ENCODE peak calls at places on chromosome 4, in four cellular contexts. E is testis, Z is neuronal stem cell, B is prostate gland. Y is an unnamed sample.
A peak's percentile ranks its signal among the peaks of the same experiment; 100 is the strongest.

GRCh38 chr4:119031218-119031617 is 104.4 kb upstream of the MYOZ2 start:
- DNase-seq in E (no peak), B (no peak), Z (no peak), Y (no peak)

GRCh38 chr4:95304898-95305297 is 243.9 kb downstream of the UNC5C start:
- DNase-seq in E (no peak), Z (peak; percentile 30), B (no peak), Y (peak; percentile 78)

GRCh38 chr4:124262211-124263179 is 450.0 kb downstream of the ANKRD50 start:
- DNase-seq in E (peak; percentile 78), B (peak; percentile 59), Z (peak; percentile 64), Y (peak; percentile 91)

GRCh38 chr4:121113680-121114079 is 41.3 kb upstream of the NDNF start:
- DNase-seq in Z (no peak), E (no peak), B (no peak), Y (no peak)

GRCh38 chr4:121789470-121789869 is 11.7 kb upstream of the EXOSC9 start:
- DNase-seq in Z (no peak), E (no peak), B (no peak), Y (no peak)

GRCh38 chr4:42579903-42580302 is 77.0 kb downstream of the ATP8A1 start:
- DNase-seq in B (no peak), Z (no peak), E (no peak), Y (no peak)

GRCh38 chr4:156961241-156962068 is 10.1 kb downstream of the PDGFC start:
- DNase-seq in B (no peak), Z (no peak), E (no peak), Y (no peak)

GRCh38 chr4:6360385-6360784 is 90.7 kb downstream of the WFS1 start:
- DNase-seq in E (no peak), B (no peak), Z (peak; percentile 35), Y (no peak)

GRCh38 chr4:117400039-117400835 is 314.9 kb upstream of the TRAM1L1 start:
- DNase-seq in E (no peak), Z (no peak), B (no peak), Y (no peak)

GRCh38 chr4:184934961-184935360 is 83.3 kb upstream of the HELT start:
- DNase-seq in B (no peak), Z (no peak), E (no peak), Y (no peak)

GRCh38 chr4:141046255-141046654 is 87.0 kb downstream of the RNF150 start:
- DNase-seq in Z (no peak), E (no peak), B (no peak), Y (no peak)

GRCh38 chr4:53777244-53777984 is 186.1 kb upstream of the LNX1 start:
- DNase-seq in B (no peak), E (no peak), Z (no peak), Y (no peak)

GRCh38 chr4:31169851-31170250 is 449.7 kb downstream of the PCDH7 start:
- DNase-seq in E (no peak), B (no peak), Z (no peak), Y (peak; percentile 44)

GRCh38 chr4:77035153-77035552 is 40.6 kb downstream of the CCNI start:
- DNase-seq in B (no peak), Z (no peak), E (no peak), Y (no peak)

GRCh38 chr4:126718161-126718560 is 914.6 kb upstream of the INTU start:
- DNase-seq in Z (no peak), B (no peak), E (no peak), Y (no peak)

GRCh38 chr4:68338625-68339024 is 11.3 kb downstream of the YTHDC1 start:
- DNase-seq in B (no peak), E (no peak), Z (no peak), Y (no peak)

GRCh38 chr4:78219825-78220224 is 162.7 kb downstream of the FRAS1 start:
- DNase-seq in E (no peak), Z (no peak), B (no peak), Y (no peak)

GRCh38 chr4:166996216-166996615 is 238.1 kb downstream of the SPOCK3 start:
- DNase-seq in Z (no peak), B (no peak), E (no peak), Y (no peak)

GRCh38 chr4:86961103-86961502 is 26.3 kb downstream of the AFF1 start:
- DNase-seq in E (no peak), B (no peak), Z (no peak), Y (no peak)

GRCh38 chr4:60794372-60794771 is 405.8 kb upstream of the ADGRL3 start:
- DNase-seq in E (peak; percentile 15), Z (no peak), B (no peak), Y (no peak)

GRCh38 chr4:180669637-180670036 is 1573.6 kb upstream of the TENM3 start:
- DNase-seq in B (no peak), Z (no peak), E (no peak), Y (no peak)

GRCh38 chr4:19711871-19712270 is 539.8 kb upstream of the SLIT2 start:
- DNase-seq in B (no peak), E (no peak), Z (no peak), Y (no peak)

GRCh38 chr4:16830081-16830480 is 68.4 kb downstream of the LDB2 start:
- DNase-seq in Z (no peak), B (no peak), E (no peak), Y (no peak)

GRCh38 chr4:48683784-48684666 is 96.1 kb downstream of the FRYL start:
- DNase-seq in E (no peak), B (no peak), Z (no peak), Y (no peak)

DNA sequence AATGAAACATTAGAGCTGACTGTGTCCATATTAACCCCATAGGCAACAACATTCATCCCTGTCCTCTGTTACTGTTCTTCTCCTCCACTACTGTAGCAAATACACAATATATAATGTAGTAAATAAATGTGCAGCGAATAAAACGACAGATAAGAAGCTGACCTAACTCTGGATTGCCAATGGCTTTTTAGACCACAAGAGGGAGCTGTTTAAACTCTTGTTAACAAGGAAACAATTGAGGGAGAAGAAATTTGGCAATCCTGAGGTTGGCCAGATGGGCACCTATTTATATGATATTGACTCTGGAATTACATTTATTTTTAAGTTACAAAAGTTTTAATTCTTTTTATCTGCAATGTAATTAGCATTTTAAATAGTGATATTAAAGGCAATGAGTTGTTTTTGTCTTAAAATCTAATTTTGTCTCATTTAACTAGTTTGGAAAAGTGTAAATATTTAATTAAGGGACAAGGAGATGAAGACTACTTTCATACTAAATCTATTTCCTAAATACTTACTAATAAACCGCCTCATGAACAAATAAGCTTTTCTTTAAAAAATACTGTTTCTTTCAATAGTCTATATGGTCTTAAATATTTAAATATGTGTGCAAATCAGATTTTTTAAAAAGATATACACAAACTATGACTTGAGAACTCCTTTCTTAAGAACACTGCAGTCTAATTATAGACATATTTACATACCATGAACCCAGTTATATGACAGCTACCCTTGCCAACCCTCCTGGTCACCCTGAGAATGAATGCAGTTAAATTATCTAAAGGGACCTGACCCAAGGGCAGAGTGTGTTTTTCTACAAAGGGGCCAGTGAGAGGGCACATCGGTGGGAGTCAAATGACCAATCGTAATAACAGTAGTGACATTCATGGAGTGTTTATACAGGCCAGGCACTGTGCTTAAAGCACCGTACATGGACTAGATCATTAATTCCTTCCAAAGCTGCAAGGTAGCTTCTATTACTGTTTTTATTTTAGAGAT is 52.9 kb upstream of the HPF1 start:
- DNase-seq in Z (peak; percentile 63), E (peak; percentile 52), B (peak; percentile 66), Y (peak; percentile 81)
- H3K27ac ChIP-seq in Z (no peak overlapping the region), E (no peak overlapping the region), B (no peak overlapping the region), Y (no peak overlapping the region)

GRCh38 chr4:70992354-70992753 is 1.1 kb upstream of the DCK start:
- DNase-seq in Z (no peak), B (no peak), E (no peak), Y (peak; percentile 48)
- H3K4me3 ChIP-seq in Z (peak overlapping the region; percentile 100), B (peak overlapping the region; percentile 73), E (no peak overlapping the region), Y (peak overlapping the region; percentile 79)

GRCh38 chr4:139600662-139601061 is 44.6 kb upstream of the SETD7 start:
- DNase-seq in Z (no peak), B (no peak), E (no peak), Y (no peak)
- H3K27me3 ChIP-seq in Z (peaks cover 29% of the 10 kb centered on the region), B (no peaks in the 10 kb centered on the region), E (no peaks in the 10 kb centered on the region), Y (no peaks in the 10 kb centered on the region)

DNA sequence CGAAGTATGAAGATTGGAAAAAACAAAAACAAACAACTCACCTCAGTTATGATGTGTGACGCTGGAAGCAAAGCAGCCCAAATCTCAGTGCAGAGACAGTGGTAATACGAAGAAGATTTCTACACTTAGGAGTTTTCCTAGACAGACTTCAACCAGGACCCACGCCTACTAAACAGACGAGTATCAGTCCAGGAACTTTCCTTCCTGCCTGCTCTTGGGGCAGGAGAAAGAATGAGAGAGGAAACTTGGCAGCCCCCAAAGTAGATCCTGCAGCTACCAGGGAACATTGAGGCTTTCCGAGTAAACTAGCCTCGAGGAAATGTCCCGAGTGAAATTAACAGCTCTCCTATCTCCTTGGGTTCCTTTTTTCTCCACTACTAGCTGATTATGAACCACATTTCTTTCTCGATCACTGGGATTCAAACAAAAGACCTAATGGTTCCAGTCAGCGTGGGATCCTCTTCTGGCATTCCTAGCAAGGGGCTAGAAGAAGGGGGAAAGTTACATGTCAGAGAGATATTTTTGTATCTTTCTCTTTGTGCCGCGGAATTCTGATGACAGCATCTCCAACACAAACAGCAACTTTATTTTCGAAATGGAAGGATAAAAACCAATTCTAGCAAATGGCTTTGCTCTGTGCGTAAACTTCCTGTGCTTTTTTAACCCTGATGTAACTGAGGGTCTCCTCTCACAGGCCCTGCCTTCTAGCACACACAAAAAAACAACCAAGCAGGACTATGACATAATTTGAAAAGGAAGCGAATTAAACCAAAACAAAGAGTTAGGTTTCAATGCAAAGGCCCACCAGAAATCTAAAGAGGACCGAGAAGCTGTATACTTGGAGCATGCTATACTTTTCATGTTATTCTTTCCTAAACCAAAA is 53.2 kb downstream of the PPM1K start:
- DNase-seq in B (no peak), E (peak; percentile 32), Z (no peak), Y (no peak)
- H3K27ac ChIP-seq in B (no peak overlapping the region), E (peak overlapping the region; percentile 76), Z (no peak overlapping the region), Y (no peak overlapping the region)

DNA sequence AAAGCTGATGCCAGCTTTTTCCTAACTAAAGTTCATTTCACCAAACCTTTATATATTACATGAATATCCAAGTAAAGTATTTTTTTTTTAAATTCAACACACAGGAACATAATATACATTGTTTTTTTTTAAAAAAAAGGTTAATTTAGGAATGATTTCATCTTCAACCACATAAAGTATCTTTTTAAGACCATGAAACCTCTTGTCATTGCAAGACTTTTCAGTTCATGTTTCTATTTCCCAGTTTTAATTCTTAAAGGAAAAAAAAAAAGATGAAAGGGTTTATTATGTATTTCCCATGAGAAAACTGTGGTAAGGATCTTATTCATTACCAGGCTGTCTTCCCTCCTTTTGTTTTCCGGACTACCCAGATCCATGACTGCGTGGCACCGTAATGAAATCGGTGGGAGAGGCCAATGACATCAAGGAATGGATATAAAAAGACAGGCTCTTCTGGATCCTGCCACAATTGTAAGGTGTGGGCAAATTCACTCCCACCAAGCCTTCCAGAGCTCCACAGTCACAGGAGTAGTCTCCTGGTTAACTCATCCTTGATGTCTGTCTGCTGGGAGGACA is 84.7 kb upstream of the CBR4 start:
- DNase-seq in Z (no peak), B (no peak), E (no peak), Y (no peak)
- H3K4me3 ChIP-seq in Z (no peak overlapping the region), B (no peak overlapping the region), E (no peak overlapping the region), Y (no peak overlapping the region)

GRCh38 chr4:148445903-148446261 is 3.7 kb upstream of the NR3C2 start:
- DNase-seq in Z (peak; percentile 27), E (no peak), B (no peak), Y (no peak)
- H3K27me3 ChIP-seq in Z (peaks cover 61% of the 10 kb centered on the region), E (no peaks in the 10 kb centered on the region), B (no peaks in the 10 kb centered on the region), Y (peaks cover 10% of the 10 kb centered on the region)

GRCh38 chr4:26558166-26558895 is 25.6 kb upstream of the TBC1D19 start:
- DNase-seq in B (no peak), E (no peak), Z (no peak), Y (no peak)
- H3K27ac ChIP-seq in B (no peak overlapping the region), E (no peak overlapping the region), Z (no peak overlapping the region), Y (peak overlapping the region; percentile 58)

GRCh38 chr4:154417358-154417673 is 74.3 kb downstream of the DCHS2 start:
- DNase-seq in B (no peak), E (no peak), Z (no peak), Y (no peak)
- H3K4me3 ChIP-seq in B (peak overlapping the region; percentile 26), E (peak overlapping the region; percentile 38), Z (peak overlapping the region; percentile 55), Y (peak overlapping the region; percentile 48)

GRCh38 chr4:158964114-158964727 is 138.7 kb upstream of the RAPGEF2 start:
- DNase-seq in Z (no peak), B (no peak), E (no peak), Y (no peak)
- H3K27me3 ChIP-seq in Z (no peaks in the 10 kb centered on the region), B (no peaks in the 10 kb centered on the region), E (no peaks in the 10 kb centered on the region), Y (no peaks in the 10 kb centered on the region)

Y was measured in SJCRH30.